ENCODE peak calls at places on chromosomes 4 and X, in five cellular contexts. L, V, M, E and U are unnamed samples.

GRCh38 chr4:36244257-36245084 is at the start of gene ARAP2:
- DNase-seq in M (no peak), E (no peak), V (peak; percentile 61), L (peak; percentile 5), U (no peak)

GRCh38 chr4:71229477-71230257 is 109.2 kb upstream of the SLC4A4 start:
- DNase-seq in E (peak; percentile 5), M (peak; percentile 5), L (peak; percentile 37), V (peak; percentile 7), U (no peak)

GRCh38 chr4:37970702-37971101 is 10.5 kb downstream of the PTTG2 start:
- DNase-seq in E (peak; percentile 54), L (peak; percentile 21), V (peak; percentile 21), M (peak; percentile 47), U (no peak)

GRCh38 chr4:80231180-80231579 is 33.9 kb downstream of the PRDM8 start:
- DNase-seq in V (no peak), E (no peak), M (no peak), L (peak; percentile 37), U (no peak)

GRCh38 chr4:187972135-187972534 is 23.4 kb upstream of the ZFP42 start:
- DNase-seq in L (no peak), E (no peak), V (no peak), M (no peak), U (no peak)

GRCh38 chrX:110381216-110381615 is 22.6 kb downstream of the RTL9 start:
- DNase-seq in M (no peak), V (no peak), E (no peak), L (no peak), U (no peak)

GRCh38 chr4:150973626-150974250 is 41.3 kb downstream of the LRBA start:
- DNase-seq in M (peak; percentile 88), L (no peak), V (no peak), E (no peak), U (no peak)

GRCh38 chrX:134416106-134416505 is 43.9 kb upstream of the HPRT1 start:
- DNase-seq in E (no peak), V (no peak), L (no peak), M (no peak), U (no peak)

GRCh38 chr4:123288309-123289025 is 108.1 kb upstream of the SPRY1 start:
- DNase-seq in V (no peak), E (no peak), L (no peak), M (no peak), U (no peak)
- TF ChIP-seq SRF in V (no peak), E (no peak), L (no peak), M (no peak), U (no peak)

GRCh38 chrX:56802921-56803848 is 74.1 kb downstream of the NBDY start:
- DNase-seq in L (peak; percentile 63), E (peak; percentile 36), V (no peak), M (peak; percentile 39), U (peak; percentile 77)
- TF ChIP-seq CTCF in L (peak; percentile 56), E (peak; percentile 36), V (no peak), M (peak; percentile 79), U (peak; percentile 62)

DNA sequence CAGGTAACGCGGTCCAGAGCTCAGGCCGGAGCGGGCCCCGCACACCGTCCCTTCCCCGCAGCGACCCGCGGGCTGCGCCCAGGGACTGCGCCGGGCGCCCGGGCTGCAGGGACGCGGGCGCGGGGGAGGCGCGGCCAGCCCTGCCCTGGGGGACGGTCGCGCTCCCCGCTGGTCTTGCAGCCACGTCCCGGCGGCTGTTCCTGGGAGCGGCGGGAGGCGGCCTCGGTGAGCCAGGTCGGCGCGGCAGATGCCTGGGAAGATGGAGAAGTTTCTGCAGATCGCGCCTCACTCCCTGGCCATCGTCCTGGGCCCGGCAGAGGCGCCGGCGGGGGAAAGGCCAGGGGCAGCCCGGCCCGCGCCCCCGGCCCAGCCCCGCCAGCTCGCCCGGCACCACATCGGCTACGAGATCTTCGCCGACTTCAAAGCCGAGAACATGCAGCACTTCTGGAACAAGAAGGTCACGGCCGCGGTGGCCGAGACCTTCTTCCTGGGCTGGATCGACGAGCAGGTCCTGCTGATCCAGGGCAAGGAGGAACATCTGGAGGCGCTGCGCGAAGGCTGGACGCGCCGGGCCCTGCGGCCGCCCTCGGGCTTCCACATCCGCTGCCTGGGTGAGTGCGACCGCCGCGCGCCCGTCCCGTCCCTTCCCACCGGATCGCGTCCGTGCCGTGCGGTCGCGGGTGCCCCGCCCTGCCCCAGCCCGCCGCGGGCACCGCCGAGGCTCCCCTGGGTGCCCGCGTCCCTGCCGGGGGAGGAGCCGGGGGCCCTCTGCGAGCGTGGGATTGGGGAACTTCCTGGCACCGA is 107.5 kb upstream of the STOX2 start:
- DNase-seq in M (no peak), L (no peak), E (no peak), V (no peak), U (no peak)
- H3K27ac ChIP-seq in M (no peak overlapping the region), L (no peak overlapping the region), E (no peak overlapping the region), V (peak overlapping the region; percentile 50), U (no peak overlapping the region)

GRCh38 chr4:39154009-39154408 is 28.3 kb upstream of the WDR19 start:
- DNase-seq in L (no peak), M (no peak), V (no peak), E (no peak), U (no peak)

GRCh38 chr4:39151120-39151713 is 31.1 kb upstream of the WDR19 start:
- DNase-seq in V (no peak), L (no peak), E (no peak), M (no peak), U (no peak)
- TF ChIP-seq SRF in V (no peak), L (no peak), E (no peak), M (no peak), U (no peak)

DNA sequence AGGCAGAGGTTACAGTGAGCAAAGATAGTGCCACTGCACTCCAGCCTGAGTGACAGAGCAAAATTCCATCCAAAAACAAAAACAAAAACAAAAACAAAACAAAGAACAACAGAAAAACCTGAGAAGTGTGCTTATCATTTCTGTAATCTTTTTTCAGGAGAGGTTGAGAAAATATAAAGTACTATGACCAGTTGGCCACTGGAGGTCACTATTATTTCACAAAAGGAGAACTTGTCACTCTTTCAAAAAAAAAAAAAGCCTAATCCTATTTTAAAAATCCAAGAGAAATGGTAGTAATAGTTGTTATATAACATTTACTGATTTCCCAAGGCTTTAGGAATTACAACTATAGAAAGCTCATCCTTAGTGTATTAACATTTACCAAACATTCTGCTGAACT is 24.9 kb upstream of the RNF150 start:
- DNase-seq in V (peak; percentile 33), M (peak; percentile 31), E (no peak), L (peak; percentile 52), U (no peak)
- TF ChIP-seq CTCF in V (peak; percentile 43), M (peak; percentile 45), E (peak; percentile 16), L (peak; percentile 28), U (peak; percentile 36)

GRCh38 chr4:6892190-6892908 is 17.3 kb upstream of the TBC1D14 start:
- DNase-seq in V (no peak), E (no peak), M (peak; percentile 94), L (peak; percentile 93), U (no peak)
- H3K27ac ChIP-seq in V (no peak overlapping the region), E (no peak overlapping the region), M (peak overlapping the region; percentile 99), L (peak overlapping the region; percentile 80), U (no peak overlapping the region)

GRCh38 chr4:61995717-61996337 is 795.7 kb downstream of the ADGRL3 start:
- DNase-seq in V (no peak), E (no peak), L (no peak), M (no peak), U (no peak)

GRCh38 chr4:61996943-61997342 is 796.8 kb downstream of the ADGRL3 start:
- DNase-seq in L (no peak), E (no peak), M (no peak), V (no peak), U (no peak)

GRCh38 chr4:61992351-61992750 is 792.2 kb downstream of the ADGRL3 start:
- DNase-seq in V (no peak), E (no peak), L (no peak), M (no peak), U (no peak)

GRCh38 chr4:61997813-61998212 is 797.7 kb downstream of the ADGRL3 start:
- DNase-seq in E (no peak), M (no peak), L (no peak), V (no peak), U (no peak)

DNA sequence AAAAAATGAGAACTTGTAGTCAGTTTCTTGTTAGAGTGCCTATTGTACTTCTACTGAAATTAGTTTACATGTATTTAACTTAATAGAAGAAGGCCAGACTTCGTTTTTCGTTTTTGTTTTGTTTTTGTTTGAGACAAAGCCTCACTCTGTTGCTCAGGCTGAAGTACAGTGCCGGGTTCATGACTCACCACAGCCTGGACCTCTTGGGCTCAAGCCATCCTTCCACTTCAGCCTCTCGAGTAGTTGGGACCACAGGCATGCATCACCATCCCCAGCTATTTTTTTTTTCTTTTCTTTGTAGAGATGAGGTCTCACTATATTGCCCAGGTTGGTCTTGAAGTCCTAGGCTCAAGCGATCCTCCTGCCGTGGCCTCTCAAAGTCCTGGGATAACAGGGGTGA is 793.9 kb downstream of the ADGRL3 start:
- DNase-seq in E (no peak), M (no peak), V (no peak), L (no peak), U (no peak)
- TF ChIP-seq SRF in E (no peak), M (no peak), V (no peak), L (no peak), U (no peak)

DNA sequence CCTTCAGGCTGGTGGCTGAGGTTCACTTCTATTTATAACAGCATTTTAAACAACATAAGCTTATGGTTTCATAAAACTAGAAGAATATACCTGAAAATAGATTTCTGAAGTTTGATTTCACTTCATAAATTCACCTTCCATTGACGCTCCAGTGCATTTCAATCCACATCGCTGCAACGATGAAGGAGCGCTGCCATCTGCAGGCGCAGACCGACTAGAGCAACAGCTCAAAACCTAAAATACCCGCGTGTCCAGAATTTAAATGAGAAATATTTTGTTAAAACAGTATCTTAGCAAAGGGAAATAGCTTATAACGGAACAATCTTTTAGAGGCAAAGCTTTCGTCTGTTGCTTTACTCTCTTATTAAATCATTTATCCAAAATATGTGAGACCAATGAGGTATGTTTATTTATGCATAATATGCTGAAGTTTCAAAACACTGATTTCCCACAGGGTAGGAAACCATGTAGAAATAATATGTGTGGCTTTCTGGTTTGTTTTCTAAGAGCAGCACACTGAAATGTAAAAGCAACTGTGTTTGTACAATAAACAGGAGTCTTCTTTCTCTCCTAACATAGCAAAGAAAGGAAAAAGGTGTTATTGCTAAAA is 816.4 kb upstream of the FRG1 start:
- DNase-seq in L (no peak), V (peak; percentile 22), E (no peak), M (peak; percentile 4), U (no peak)
- TF ChIP-seq CTCF in L (no peak), V (peak; percentile 56), E (peak; percentile 61), M (peak; percentile 57), U (peak; percentile 5)

GRCh38 chrX:9980927-9981326 is 13.8 kb downstream of the CLDN34 start:
- DNase-seq in V (no peak), E (no peak), M (no peak), L (no peak), U (no peak)
- H3K27ac ChIP-seq in V (no peak overlapping the region), E (no peak overlapping the region), M (peak overlapping the region; percentile 58), L (no peak overlapping the region), U (no peak overlapping the region)

DNA sequence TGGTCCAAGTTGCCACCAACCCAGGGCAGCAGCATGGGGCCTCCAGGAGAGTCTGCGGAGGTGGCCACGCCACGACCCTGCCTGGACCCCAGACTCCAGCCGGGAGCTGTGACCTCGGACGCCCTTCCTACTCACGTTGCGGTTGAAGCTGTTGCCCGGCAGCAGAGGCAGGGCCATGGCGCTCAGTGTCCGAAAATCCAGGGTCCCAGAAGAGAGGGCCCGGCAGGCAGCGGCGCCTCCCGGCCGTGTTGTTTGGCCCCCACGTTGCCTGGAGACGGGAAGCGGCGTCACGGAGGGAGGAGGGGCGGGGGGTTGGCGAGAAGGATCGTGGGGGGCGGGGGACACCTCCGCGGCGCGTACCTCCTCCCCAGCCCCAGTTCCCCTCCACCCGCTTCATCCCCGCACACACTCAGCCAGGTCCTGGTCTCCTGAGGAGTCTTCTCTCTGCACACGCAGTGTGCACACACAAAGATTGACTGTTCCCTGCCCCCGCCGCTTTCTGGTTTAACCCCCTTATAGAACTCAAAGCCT is at the start of gene EFHC2:
- DNase-seq in E (no peak), L (peak; percentile 64), M (no peak), V (no peak), U (no peak)
- TF ChIP-seq SRF in E (no peak), L (no peak), M (no peak), V (no peak), U (no peak)